ENCODE peak calls at places on chromosomes 2 and 18, in six cellular contexts. B is GM19239, D is AG08396, L is T47D, N is colonic mucosa, G is BJ. Q is an unnamed sample.

GRCh38 chr18:79729611-79730010 is 50.0 kb downstream of the CTDP1 start:
- DNase-seq in B (no peak), G (no peak), N (no peak), L (no peak), D (no peak), Q (no peak)

GRCh38 chr2:36333350-36334012 is 22.1 kb upstream of the CRIM1 start:
- DNase-seq in G (no peak), L (peak; percentile 33), N (no peak), D (no peak), B (no peak), Q (no peak)

GRCh38 chr2:20037660-20038059 is 13.8 kb downstream of the LAPTM4A start:
- DNase-seq in D (no peak), B (no peak), L (peak; percentile 45), G (no peak), N (no peak), Q (no peak)

GRCh38 chr2:84980263-84980983 is 9.5 kb downstream of the KCMF1 start:
- DNase-seq in B (no peak), L (no peak), N (no peak), G (no peak), D (no peak), Q (no peak)

GRCh38 chr2:143706297-143706696 is 577.1 kb downstream of the ARHGAP15 start:
- DNase-seq in L (no peak), G (no peak), N (no peak), D (peak; percentile 12), B (no peak), Q (no peak)

GRCh38 chr2:190802810-190803209 is 77.8 kb upstream of the GLS start:
- DNase-seq in D (no peak), N (no peak), L (no peak), G (no peak), B (no peak), Q (no peak)

GRCh38 chr2:80429251-80429650 is 124.7 kb upstream of the LRRTM1 start:
- DNase-seq in G (no peak), N (no peak), L (no peak), D (no peak), B (no peak), Q (no peak)

GRCh38 chr2:47265751-47266231 is 110.7 kb upstream of the STPG4 start:
- DNase-seq in D (no peak), L (peak; percentile 70), N (peak; percentile 39), B (no peak), G (no peak), Q (no peak)

GRCh38 chr2:191927991-191928390 is 81.1 kb upstream of the CAVIN2 start:
- DNase-seq in D (peak; percentile 18), B (no peak), L (no peak), G (no peak), N (no peak), Q (no peak)

GRCh38 chr2:193980599-193980998 is 1676.4 kb upstream of the SLC39A10 start:
- DNase-seq in N (no peak), G (no peak), L (no peak), D (no peak), B (no peak), Q (no peak)

GRCh38 chr2:215269397-215270117 is 42.3 kb upstream of the ATIC start:
- DNase-seq in L (peak; percentile 82), D (peak; percentile 62), B (peak; percentile 14), N (peak; percentile 65), G (peak; percentile 32), Q (peak; percentile 84)

GRCh38 chr2:234953116-234954031 is 1.6 kb downstream of the SH3BP4 start:
- DNase-seq in D (no peak), L (peak; percentile 53), N (no peak), B (no peak), G (no peak), Q (peak; percentile 34)

GRCh38 chr2:221495766-221496165 is 76.3 kb downstream of the EPHA4 start:
- DNase-seq in L (no peak), N (no peak), D (no peak), B (no peak), G (no peak), Q (no peak)

GRCh38 chr18:46051731-46052461 is 20.2 kb downstream of the PSTPIP2 start:
- DNase-seq in N (no peak), G (peak; percentile 36), D (peak; percentile 68), B (no peak), L (peak; percentile 90), Q (peak; percentile 78)

GRCh38 chr2:133240505-133241230 is 327.6 kb downstream of the NCKAP5 start:
- DNase-seq in N (no peak), L (no peak), D (no peak), G (no peak), B (no peak), Q (no peak)

GRCh38 chr18:36481201-36481657 is 183.7 kb downstream of the FHOD3 start:
- DNase-seq in L (no peak), G (no peak), D (no peak), B (no peak), N (no peak), Q (no peak)

Q was measured in hepatocyte.